ENCODE peak calls at places on chromosomes 12 and 14, in ten cellular contexts. V is brain microvascular endothelial cell; R is naive thymus-derived CD4-positive, alpha-beta T cell; A is suprapubic skin; K is fibroblast of lung; X is BJ; P is epithelial cell of esophagus; Y is OCI-LY7; G is cardiac muscle cell; Q is H1. C is an unnamed sample.

GRCh38 chr12:117533687-117534086 is 172.3 kb upstream of the NOS1 start:
- DNase-seq in A (no peak), K (no peak), P (no peak), R (no peak), G (no peak), Y (no peak), V (no peak), X (no peak), Q (no peak), C (no peak)

GRCh38 chr14:92022036-92022435 is 17.8 kb downstream of the TRIP11 start:
- DNase-seq in Q (no peak), P (no peak), Y (no peak), A (no peak), X (no peak), V (no peak), R (no peak), G (no peak), K (no peak), C (no peak)

GRCh38 chr12:49503674-49504180 is 35.1 kb upstream of the KCNH3 start:
- DNase-seq in V (peak; percentile 83), K (peak; percentile 84), Q (no peak), A (no peak), P (peak; percentile 98), R (no peak), Y (no peak), X (no peak), G (no peak), C (no peak)

GRCh38 chr12:25130741-25131188 is 64.2 kb downstream of the DNAI7 start:
- DNase-seq in X (peak; percentile 4), Q (no peak), Y (peak; percentile 80), P (peak; percentile 62), R (no peak), V (peak; percentile 27), G (peak; percentile 50), A (no peak), K (peak; percentile 47), C (no peak)

GRCh38 chr12:54759751-54760150 is 94.6 kb upstream of the MUCL1 start:
- DNase-seq in K (no peak), P (peak; percentile 57), Q (peak; percentile 25), X (no peak), Y (peak; percentile 54), R (no peak), A (no peak), G (peak; percentile 24), V (peak; percentile 22), C (peak; percentile 71)

GRCh38 chr14:65131176-65131765 is 29.0 kb upstream of the MAX start:
- DNase-seq in Y (no peak), K (peak; percentile 73), R (no peak), P (peak; percentile 81), Q (no peak), V (peak; percentile 27), G (no peak), X (peak; percentile 83), A (peak; percentile 2), C (no peak)

GRCh38 chr12:119627019-119627643 is 33.6 kb downstream of the TMEM233 start:
- DNase-seq in V (no peak), K (no peak), X (no peak), G (no peak), Q (no peak), P (no peak), A (no peak), Y (no peak), R (no peak), C (no peak)

GRCh38 chr12:63450821-63451220 is 217.5 kb downstream of the DPY19L2 start:
- DNase-seq in Y (no peak), Q (no peak), X (no peak), K (no peak), P (no peak), R (no peak), G (no peak), A (no peak), V (no peak), C (no peak)

GRCh38 chr12:88764781-88765470 is 184.7 kb upstream of the KITLG start:
- DNase-seq in P (no peak), Q (no peak), K (peak; percentile 13), Y (no peak), A (no peak), G (no peak), V (no peak), X (no peak), R (no peak), C (no peak)

GRCh38 chr12:11711675-11712327 is 62.3 kb downstream of the ETV6 start:
- DNase-seq in Q (no peak), V (no peak), P (no peak), G (no peak), X (no peak), Y (no peak), A (no peak), K (peak; percentile 56), R (no peak), C (no peak)

GRCh38 chr14:92819011-92819410 is 24.9 kb downstream of the GOLGA5 start:
- DNase-seq in A (no peak), V (no peak), Q (no peak), P (no peak), R (no peak), K (no peak), X (no peak), Y (no peak), G (no peak), C (no peak)

GRCh38 chr12:111451649-111452129 is 46.0 kb downstream of the SH2B3 start:
- DNase-seq in A (peak; percentile 23), X (no peak), K (peak; percentile 37), P (peak; percentile 53), Y (peak; percentile 68), G (peak; percentile 47), R (no peak), Q (no peak), V (no peak), C (peak; percentile 49)

GRCh38 chr12:7068240-7068993 is 7.9 kb downstream of the C1S start:
- DNase-seq in K (peak; percentile 46), G (peak; percentile 6), R (no peak), Q (no peak), P (peak; percentile 41), V (peak; percentile 41), A (no peak), X (no peak), Y (no peak), C (no peak)

GRCh38 chr14:31510222-31510621 is 22.4 kb upstream of the GPR33 start:
- DNase-seq in A (no peak), Q (no peak), G (peak; percentile 20), R (no peak), P (peak; percentile 39), K (peak; percentile 4), V (no peak), X (no peak), Y (peak; percentile 39), C (no peak)

GRCh38 chr12:6961278-6961694 is 9.2 kb downstream of the PHB2 start:
- DNase-seq in K (peak; percentile 61), X (no peak), G (no peak), R (peak; percentile 91), A (no peak), Q (no peak), Y (no peak), P (peak; percentile 76), V (no peak), C (no peak)

GRCh38 chr12:75478395-75478794 is 2.2 kb upstream of the GLIPR1 start:
- DNase-seq in P (peak; percentile 28), Y (peak; percentile 21), R (no peak), X (no peak), V (peak; percentile 63), Q (no peak), K (peak; percentile 60), G (no peak), A (no peak), C (no peak)
- H3K4me3 ChIP-seq in P (no peak overlapping the region), Y (no peak overlapping the region), R (no peak overlapping the region), X (no peak overlapping the region), V (no peak overlapping the region), Q (no peak overlapping the region), K (no peak overlapping the region), G (no peak overlapping the region), A (no peak overlapping the region), C (no peak overlapping the region)

DNA sequence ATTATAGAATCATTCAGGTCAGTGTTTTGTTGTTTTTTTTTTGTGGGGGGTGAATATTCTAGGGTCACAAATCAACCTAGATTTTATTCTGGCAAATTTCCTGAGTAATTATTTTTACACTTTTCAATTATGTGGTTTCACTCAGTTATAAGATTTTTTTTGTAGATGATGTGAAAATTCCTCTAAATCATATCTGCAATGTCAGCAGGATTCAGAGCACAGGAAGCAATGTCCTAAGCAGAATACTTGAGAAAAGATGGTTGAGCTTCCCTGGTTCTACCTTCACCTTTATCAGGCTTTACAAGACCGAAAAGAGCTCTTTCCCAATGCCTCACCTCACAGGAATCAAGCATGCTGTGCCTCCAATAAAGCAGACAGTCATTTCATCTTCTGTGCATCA is 124.3 kb downstream of the SLC41A2 start:
- DNase-seq in X (no peak), Y (no peak), P (no peak), A (no peak), G (no peak), R (no peak), Q (no peak), K (no peak), V (no peak), C (no peak)
- H3K4me3 ChIP-seq in X (no peak overlapping the region), Y (no peak overlapping the region), P (no peak overlapping the region), A (no peak overlapping the region), G (no peak overlapping the region), R (no peak overlapping the region), Q (no peak overlapping the region), K (no peak overlapping the region), V (no peak overlapping the region), C (no peak overlapping the region)

GRCh38 chr12:109831929-109832328 is 1.3 kb downstream of the TRPV4 start:
- DNase-seq in P (no peak), R (no peak), G (no peak), X (no peak), Y (no peak), A (no peak), V (no peak), K (no peak), Q (no peak), C (no peak)

GRCh38 chr12:109831365-109831764 is 1.8 kb downstream of the TRPV4 start:
- DNase-seq in G (no peak), V (no peak), Y (no peak), K (no peak), A (no peak), R (no peak), X (no peak), Q (no peak), P (no peak), C (no peak)

GRCh38 chr12:109833307-109834189 is at the start of gene TRPV4:
- DNase-seq in R (no peak), K (peak; percentile 53), Q (no peak), V (no peak), X (no peak), Y (no peak), G (peak; percentile 79), P (peak; percentile 39), A (no peak), C (no peak)

GRCh38 chr12:109830718-109831117 is 2.5 kb downstream of the TRPV4 start:
- DNase-seq in X (no peak), Q (no peak), A (no peak), P (no peak), G (no peak), Y (no peak), R (no peak), V (no peak), K (no peak), C (no peak)

GRCh38 chr12:109832534-109833306 is 478 bp downstream of the TRPV4 start:
- DNase-seq in V (no peak), A (no peak), Q (no peak), G (no peak), K (no peak), X (no peak), P (no peak), Y (no peak), R (no peak), C (no peak)
- H3K4me3 ChIP-seq in V (peak overlapping the region; percentile 63), A (peak overlapping the region; percentile 67), Q (peak overlapping the region; percentile 38), G (peak overlapping the region; percentile 38), K (peak overlapping the region; percentile 68), X (peak overlapping the region; percentile 74), P (peak overlapping the region; percentile 54), Y (no peak overlapping the region), R (no peak overlapping the region), C (no peak overlapping the region)

GRCh38 chr14:54344445-54344844 is 52.4 kb upstream of the CDKN3 start:
- DNase-seq in G (no peak), V (no peak), R (no peak), A (no peak), Q (no peak), X (no peak), Y (no peak), P (no peak), K (no peak), C (no peak)
- H3K4me3 ChIP-seq in G (no peak overlapping the region), V (no peak overlapping the region), R (no peak overlapping the region), A (no peak overlapping the region), Q (no peak overlapping the region), X (no peak overlapping the region), Y (no peak overlapping the region), P (no peak overlapping the region), K (no peak overlapping the region), C (no peak overlapping the region)